ENCODE peak calls at places on chromosomes 11 and 22, in seven cellular contexts. C is naive thymus-derived CD4-positive, alpha-beta T cell; F is stomach; H is fibroblast of lung; T is thoracic aorta; N is left ventricle myocardium inferior; L is HCT116. E is an unnamed sample.

GRCh38 chr22:45442120-45442519 is 28.6 kb downstream of the RIBC2 start:
- DNase-seq in C (no peak), F (no peak), H (peak; percentile 20), T (no peak), N (no peak), L (no peak), E (no peak)

GRCh38 chr11:1628506-1629325 is 859 bp upstream of the KRTAP5-5 start:
- DNase-seq in C (peak; percentile 33), F (peak; percentile 58), H (no peak), T (no peak), N (no peak), L (no peak), E (peak; percentile 65)

GRCh38 chr11:64251722-64251985 is 324 bp downstream of the PLCB3 start:
- DNase-seq in C (no peak), F (no peak), H (no peak), T (no peak), N (no peak), L (no peak), E (no peak)

GRCh38 chr11:105670811-105671210 is 60.9 kb downstream of the GRIA4 start:
- DNase-seq in C (no peak), F (no peak), H (peak; percentile 22), T (no peak), N (no peak), L (peak; percentile 13), E (no peak)

GRCh38 chr22:48631288-48631687 is 1196.4 kb downstream of the BRD1 start:
- DNase-seq in C (no peak), F (no peak), H (no peak), T (no peak), N (no peak), L (no peak), E (no peak)

GRCh38 chr22:19194751-19195536 is 16.4 kb upstream of the SLC25A1 start:
- DNase-seq in C (no peak), F (no peak), H (no peak), T (no peak), N (no peak), L (no peak), E (no peak)

GRCh38 chr11:71472357-71472885 is 19.4 kb downstream of the NADSYN1 start:
- DNase-seq in C (no peak), F (no peak), H (no peak), T (no peak), N (no peak), L (no peak), E (no peak)

GRCh38 chr11:5092821-5093585 is 23.6 kb downstream of the OR52E1 start:
- DNase-seq in C (no peak), F (no peak), H (no peak), T (no peak), N (no peak), L (no peak), E (no peak)

GRCh38 chr22:36606659-36607058 is 77.7 kb upstream of the EIF3D start:
- DNase-seq in C (no peak), F (no peak), H (no peak), T (no peak), N (no peak), L (no peak), E (no peak)

GRCh38 chr11:15565846-15566245 is 451.1 kb downstream of the INSC start:
- DNase-seq in C (no peak), F (no peak), H (no peak), T (no peak), N (no peak), L (no peak), E (no peak)

GRCh38 chr11:119350302-119350701 is 3.8 kb upstream of the MFRP start:
- DNase-seq in C (no peak), F (no peak), H (no peak), T (no peak), N (no peak), L (no peak), E (no peak)
- H3K27me3 ChIP-seq in C (no peaks in the 10 kb centered on the region), F (peaks cover 7% of the 10 kb centered on the region), H (peaks cover 20% of the 10 kb centered on the region), T (no peaks in the 10 kb centered on the region), N (no peaks in the 10 kb centered on the region), L (no peaks in the 10 kb centered on the region), E (no peaks in the 10 kb centered on the region)

GRCh38 chr11:75731095-75731494 is 13.5 kb downstream of the MOGAT2 start:
- DNase-seq in C (no peak), F (peak; percentile 3), H (no peak), T (no peak), N (no peak), L (no peak), E (no peak)
- H3K27me3 ChIP-seq in C (no peaks in the 10 kb centered on the region), F (no peaks in the 10 kb centered on the region), H (peaks cover 6% of the 10 kb centered on the region), T (no peaks in the 10 kb centered on the region), N (no peaks in the 10 kb centered on the region), L (no peaks in the 10 kb centered on the region), E (no peaks in the 10 kb centered on the region)

DNA sequence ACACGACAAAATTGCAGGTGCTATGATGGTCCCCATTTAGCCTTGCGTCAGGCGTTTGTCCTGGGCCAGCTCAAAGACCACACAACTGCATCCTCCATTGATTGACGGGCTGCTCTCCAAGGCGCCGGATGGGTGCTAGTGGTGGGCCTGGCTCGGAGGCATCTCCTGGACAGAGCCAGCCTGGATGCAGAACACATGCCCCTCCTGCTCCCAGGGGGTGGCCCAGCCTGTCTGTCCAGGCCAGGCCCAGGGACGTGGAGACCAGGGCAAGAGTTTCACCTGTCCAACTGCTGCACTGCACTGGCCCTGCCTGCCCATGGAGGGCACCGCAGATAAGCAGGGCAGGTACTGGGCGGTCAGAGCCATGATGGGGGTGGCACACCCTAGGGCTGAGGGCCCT is 23.4 kb upstream of the FGF19 start:
- DNase-seq in C (no peak), F (no peak), H (no peak), T (no peak), N (no peak), L (no peak), E (no peak)
- H3K27me3 ChIP-seq in C (peaks cover 3% of the 10 kb centered on the region), F (peaks cover 89% of the 10 kb centered on the region), H (no peaks in the 10 kb centered on the region), T (no peaks in the 10 kb centered on the region), N (peaks cover 97% of the 10 kb centered on the region), L (no peaks in the 10 kb centered on the region), E (no peaks in the 10 kb centered on the region)

GRCh38 chr11:33999393-33999792 is 52.1 kb upstream of the CAPRIN1 start:
- DNase-seq in C (no peak), F (no peak), H (no peak), T (no peak), N (no peak), L (no peak), E (no peak)
- H3K27me3 ChIP-seq in C (no peaks in the 10 kb centered on the region), F (peaks cover 20% of the 10 kb centered on the region), H (peaks cover 4% of the 10 kb centered on the region), T (no peaks in the 10 kb centered on the region), N (peaks cover 17% of the 10 kb centered on the region), L (no peaks in the 10 kb centered on the region), E (no peaks in the 10 kb centered on the region)

GRCh38 chr22:28137036-28137435 is 218.0 kb upstream of the PITPNB start:
- DNase-seq in C (no peak), F (no peak), H (no peak), T (no peak), N (no peak), L (no peak), E (no peak)
- H3K27me3 ChIP-seq in C (no peaks in the 10 kb centered on the region), F (no peaks in the 10 kb centered on the region), H (no peaks in the 10 kb centered on the region), T (no peaks in the 10 kb centered on the region), N (no peaks in the 10 kb centered on the region), L (peaks cover 63% of the 10 kb centered on the region), E (no peaks in the 10 kb centered on the region)